ENCODE peak calls at places on chromosomes 1 and 21, in four cellular contexts. N, I, S and D are unnamed samples.
A peak's percentile ranks its signal among the peaks of the same experiment; 100 is the strongest.

GRCh38 chr1:162564762-162565218 is 3.3 kb downstream of the UAP1 start:
- DNase-seq in N (no peak), S (no peak), I (no peak), D (no peak)

GRCh38 chr1:238223067-238223640 is 332.4 kb upstream of the ZP4 start:
- DNase-seq in S (peak; percentile 59), N (no peak), I (no peak), D (no peak)

GRCh38 chr1:205204552-205204951 is 7.0 kb downstream of the DSTYK start:
- DNase-seq in I (no peak), S (peak; percentile 34), N (no peak), D (no peak)

GRCh38 chr1:64525116-64525686 is 55.3 kb downstream of the CACHD1 start:
- DNase-seq in N (no peak), S (no peak), I (no peak), D (no peak)

GRCh38 chr21:41090981-41091380 is 77.0 kb upstream of the BACE2 start:
- DNase-seq in N (no peak), S (no peak), I (no peak), D (no peak)

GRCh38 chr1:99525313-99525712 is 120.6 kb upstream of the PALMD start:
- DNase-seq in N (no peak), S (no peak), I (no peak), D (no peak)

GRCh38 chr1:59199147-59199546 is 97.7 kb upstream of the FGGY start:
- DNase-seq in I (no peak), N (no peak), S (no peak), D (no peak)

GRCh38 chr1:1435094-1435903 is at the start of gene VWA1:
- DNase-seq in I (peak; percentile 32), N (no peak), S (peak; percentile 86), D (peak; percentile 30)

GRCh38 chr1:25342846-25343245 is 4.7 kb downstream of the TMEM50A start:
- DNase-seq in I (no peak), N (no peak), S (no peak), D (no peak)

GRCh38 chr1:5990913-5991783 is 1.1 kb downstream of the NPHP4 start:
- DNase-seq in N (no peak), I (no peak), S (peak; percentile 33), D (no peak)

GRCh38 chr1:226871047-226871365 is 590 bp downstream of the PSEN2 start:
- DNase-seq in I (no peak), N (no peak), S (no peak), D (no peak)

GRCh38 chr1:17338706-17339493 is 30.9 kb downstream of the PADI4 start:
- DNase-seq in N (no peak), S (no peak), I (no peak), D (no peak)

GRCh38 chr1:245195398-245195797 is 40.6 kb downstream of the KIF26B start:
- DNase-seq in N (no peak), S (no peak), I (no peak), D (no peak)

GRCh38 chr1:238954865-238955264 is 431.5 kb upstream of the CHRM3 start:
- DNase-seq in I (no peak), S (peak; percentile 8), N (no peak), D (no peak)

GRCh38 chr1:64540265-64540791 is 70.4 kb downstream of the CACHD1 start:
- DNase-seq in N (no peak), I (no peak), S (no peak), D (no peak)

GRCh38 chr1:2133879-2134215 is 60.7 kb downstream of the FAAP20 start:
- DNase-seq in I (no peak), N (no peak), S (no peak), D (no peak)

GRCh38 chr1:117795190-117795589 is 134.2 kb downstream of the GDAP2 start:
- DNase-seq in N (no peak), S (peak; percentile 79), I (no peak), D (no peak)

GRCh38 chr1:9080704-9081291 is 11.4 kb upstream of the SLC2A5 start:
- DNase-seq in N (no peak), S (peak; percentile 60), I (no peak), D (no peak)

GRCh38 chr1:9196129-9197040 is 38.2 kb upstream of the H6PD start:
- DNase-seq in S (no peak), N (peak; percentile 79), I (peak; percentile 60), D (peak; percentile 24)

GRCh38 chr1:229139320-229139719 is 131.6 kb upstream of the RAB4A start:
- DNase-seq in I (no peak), S (no peak), N (no peak), D (no peak)

GRCh38 chr1:186829679-186830587 is 1.2 kb downstream of the PLA2G4A start:
- DNase-seq in I (no peak), N (no peak), S (no peak), D (no peak)

GRCh38 chr1:190172636-190173410 is 304.8 kb downstream of the BRINP3 start:
- DNase-seq in N (no peak), S (no peak), I (no peak), D (no peak)

GRCh38 chr1:182175340-182176068 is 114.0 kb upstream of the ZNF648 start:
- DNase-seq in S (peak; percentile 54), I (no peak), N (no peak), D (no peak)

GRCh38 chr1:223833948-223834347 is 11.8 kb downstream of the TP53BP2 start:
- DNase-seq in I (no peak), N (no peak), S (no peak), D (no peak)

GRCh38 chr1:14429577-14429976 is 168.9 kb upstream of the KAZN start:
- DNase-seq in N (no peak), S (no peak), I (no peak), D (no peak)

GRCh38 chr1:78275456-78275855 is 215.3 kb upstream of the PTGFR start:
- DNase-seq in S (no peak), I (no peak), N (no peak), D (no peak)

GRCh38 chr21:44686000-44686781 is 4.2 kb upstream of the KRTAP12-1 start:
- DNase-seq in N (peak; percentile 41), S (no peak), I (no peak), D (no peak)

GRCh38 chr21:41605178-41605933 is 97.4 kb upstream of the TMPRSS2 start:
- DNase-seq in I (no peak), S (no peak), N (no peak), D (no peak)

GRCh38 chr1:223479718-223480425 is 86.7 kb downstream of the CCDC185 start:
- DNase-seq in N (no peak), I (no peak), S (no peak), D (no peak)

GRCh38 chr1:151653397-151653796 is 41.5 kb downstream of the SNX27 start:
- DNase-seq in N (no peak), S (no peak), I (no peak), D (no peak)